ENCODE peak calls at places on chromosomes 2 and 18, in nine cellular contexts. O is WERI-Rb-1, K is H9, Y is fibroblast of lung, W is HCT116, H is prostate gland, D is brain microvascular endothelial cell, P is astrocyte, N is transverse colon. Z is an unnamed sample.

GRCh38 chr2:43347751-43348150 is 121.3 kb upstream of the ZFP36L2 start:
- DNase-seq in O (no peak), K (no peak), Y (no peak), W (no peak), H (no peak), D (no peak), P (no peak), N (no peak), Z (no peak)

GRCh38 chr2:23269747-23270146 is 115.2 kb upstream of the KLHL29 start:
- DNase-seq in O (no peak), K (no peak), Y (no peak), W (no peak), H (no peak), D (no peak), P (no peak), N (no peak), Z (no peak)

GRCh38 chr18:2985628-2986027 is 27.3 kb downstream of the LPIN2 start:
- DNase-seq in O (no peak), K (no peak), Y (peak; percentile 57), W (peak; percentile 18), H (no peak), D (no peak), P (peak; percentile 46), N (no peak), Z (no peak)

GRCh38 chr18:3794537-3795348 is 344.8 kb downstream of the TGIF1 start:
- DNase-seq in O (no peak), K (no peak), Y (peak; percentile 96), W (no peak), H (no peak), D (peak; percentile 79), P (peak; percentile 98), N (no peak), Z (no peak)

GRCh38 chr2:60097298-60097697 is 456.2 kb downstream of the BCL11A start:
- DNase-seq in O (no peak), K (no peak), Y (no peak), W (no peak), H (no peak), D (no peak), P (no peak), N (no peak), Z (no peak)

GRCh38 chr2:191678437-191679110 is 638 bp downstream of the NABP1 start:
- DNase-seq in O (peak; percentile 43), K (peak; percentile 50), Y (no peak), W (no peak), H (peak; percentile 19), D (no peak), P (no peak), N (peak; percentile 77), Z (no peak)

GRCh38 chr2:228086561-228086960 is 94.9 kb downstream of the SPHKAP start:
- DNase-seq in O (no peak), K (no peak), Y (no peak), W (no peak), H (no peak), D (no peak), P (no peak), N (no peak), Z (no peak)

GRCh38 chr2:96470636-96471035 is 34.5 kb downstream of the NEURL3 start:
- DNase-seq in O (no peak), K (peak; percentile 92), Y (peak; percentile 31), W (no peak), H (no peak), D (peak; percentile 4), P (no peak), N (peak; percentile 59), Z (no peak)

GRCh38 chr2:186129767-186130581 is 356.1 kb upstream of the ZC3H15 start:
- DNase-seq in O (no peak), K (no peak), Y (peak; percentile 68), W (peak; percentile 42), H (no peak), D (peak; percentile 87), P (peak; percentile 86), N (no peak), Z (no peak)

GRCh38 chr2:102061962-102062795 is 70.4 kb downstream of the IL1R2 start:
- DNase-seq in O (no peak), K (no peak), Y (peak; percentile 84), W (no peak), H (no peak), D (peak; percentile 64), P (peak; percentile 89), N (no peak), Z (peak; percentile 31)

GRCh38 chr2:75200140-75200985 is 1.0 kb upstream of the TACR1 start:
- DNase-seq in O (peak; percentile 14), K (peak; percentile 53), Y (peak; percentile 42), W (no peak), H (peak; percentile 37), D (no peak), P (peak; percentile 39), N (peak; percentile 21), Z (peak; percentile 65)

GRCh38 chr18:34976899-34977786 is 64.1 kb upstream of the MAPRE2 start:
- DNase-seq in O (peak; percentile 86), K (peak; percentile 87), Y (peak; percentile 29), W (no peak), H (peak; percentile 56), D (peak; percentile 38), P (no peak), N (peak; percentile 93), Z (peak; percentile 59)

GRCh38 chr18:3246636-3247242 is 862 bp upstream of the MYL12A start:
- DNase-seq in O (no peak), K (no peak), Y (no peak), W (no peak), H (no peak), D (no peak), P (no peak), N (peak; percentile 38), Z (no peak)

GRCh38 chr2:25539141-25539540 is 134.2 kb downstream of the DTNB start:
- DNase-seq in O (no peak), K (no peak), Y (peak; percentile 20), W (no peak), H (no peak), D (no peak), P (peak; percentile 86), N (no peak), Z (no peak)

GRCh38 chr2:43159797-43160196 is 66.6 kb downstream of the ZFP36L2 start:
- DNase-seq in O (no peak), K (no peak), Y (no peak), W (no peak), H (no peak), D (no peak), P (no peak), N (no peak), Z (no peak)

GRCh38 chr2:32061973-32062861 is 1.1 kb upstream of the SPAST start:
- DNase-seq in O (peak; percentile 18), K (peak; percentile 55), Y (peak; percentile 28), W (no peak), H (peak; percentile 23), D (peak; percentile 35), P (peak; percentile 51), N (peak; percentile 39), Z (peak; percentile 5)

GRCh38 chr2:240451108-240451611 is 15.7 kb downstream of the GPC1 start:
- DNase-seq in O (no peak), K (no peak), Y (no peak), W (no peak), H (peak; percentile 82), D (no peak), P (no peak), N (no peak), Z (no peak)
- H3K27ac ChIP-seq in O (no peak overlapping the region), K (no peak overlapping the region), Y (no peak overlapping the region), W (peak overlapping the region; percentile 45), H (peak overlapping the region; percentile 82), D (no peak overlapping the region), P (no peak overlapping the region), N (no peak overlapping the region), Z (no peak overlapping the region)

DNA sequence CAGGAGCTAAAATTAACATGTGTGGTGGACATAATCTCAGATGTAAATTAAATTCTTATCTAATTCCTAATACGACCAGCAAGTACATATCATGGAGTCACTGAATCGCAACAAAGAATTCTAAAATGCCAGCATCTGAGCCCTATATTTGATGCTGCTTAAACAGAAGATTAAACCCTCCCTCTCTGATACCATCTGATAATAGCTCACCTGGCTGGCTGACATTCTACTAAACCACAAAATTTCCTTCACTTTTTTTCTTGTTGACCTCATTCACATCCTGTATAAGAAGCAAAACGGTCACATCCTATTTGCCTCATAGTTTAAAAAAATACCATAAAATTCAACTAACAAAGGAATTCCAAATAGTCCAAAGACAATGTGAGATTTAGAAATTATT is 371.6 kb upstream of the SLC8A1 start:
- DNase-seq in O (no peak), K (no peak), Y (no peak), W (no peak), H (no peak), D (no peak), P (no peak), N (no peak), Z (no peak)
- H3K27ac ChIP-seq in O (no peak overlapping the region), K (no peak overlapping the region), Y (no peak overlapping the region), W (no peak overlapping the region), H (no peak overlapping the region), D (no peak overlapping the region), P (no peak overlapping the region), N (no peak overlapping the region), Z (no peak overlapping the region)

GRCh38 chr2:217444509-217444908 is 558.3 kb downstream of the TNS1 start:
- DNase-seq in O (no peak), K (no peak), Y (no peak), W (no peak), H (no peak), D (no peak), P (no peak), N (no peak), Z (no peak)

GRCh38 chr2:217440000-217440399 is 562.8 kb downstream of the TNS1 start:
- DNase-seq in O (no peak), K (no peak), Y (peak; percentile 27), W (no peak), H (no peak), D (no peak), P (no peak), N (no peak), Z (no peak)

GRCh38 chr2:217445726-217446125 is 557.1 kb downstream of the TNS1 start:
- DNase-seq in O (no peak), K (no peak), Y (no peak), W (no peak), H (no peak), D (no peak), P (peak; percentile 83), N (no peak), Z (no peak)

GRCh38 chr2:217449436-217449835 is 553.4 kb downstream of the TNS1 start:
- DNase-seq in O (peak; percentile 58), K (no peak), Y (no peak), W (no peak), H (no peak), D (no peak), P (no peak), N (no peak), Z (no peak)

GRCh38 chr2:217444932-217445331 is 557.9 kb downstream of the TNS1 start:
- DNase-seq in O (no peak), K (no peak), Y (no peak), W (no peak), H (no peak), D (no peak), P (no peak), N (no peak), Z (no peak)
- H3K27ac ChIP-seq in O (no peak overlapping the region), K (no peak overlapping the region), Y (no peak overlapping the region), W (no peak overlapping the region), H (no peak overlapping the region), D (no peak overlapping the region), P (no peak overlapping the region), N (no peak overlapping the region), Z (no peak overlapping the region)

DNA sequence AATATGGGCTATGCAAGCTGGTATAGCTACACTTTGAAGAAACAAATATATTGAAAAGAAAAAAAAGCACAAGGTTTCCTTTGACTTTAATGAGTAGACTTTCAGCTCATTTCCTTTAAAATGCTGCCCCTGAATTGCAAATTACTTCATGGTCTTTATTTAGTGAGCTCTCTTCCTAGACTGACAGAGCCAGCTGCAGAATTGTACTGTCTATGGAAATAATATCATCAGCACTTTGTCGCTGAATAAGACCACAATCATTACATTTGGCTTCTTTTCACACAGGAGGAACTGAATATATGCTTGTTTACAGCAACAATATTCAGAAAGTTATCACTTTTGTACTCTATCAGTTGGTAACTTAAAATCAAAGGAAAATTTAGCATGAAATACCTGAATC is 41.7 kb downstream of the ARL5A start:
- DNase-seq in O (no peak), K (no peak), Y (no peak), W (no peak), H (no peak), D (no peak), P (no peak), N (no peak), Z (no peak)
- H3K27ac ChIP-seq in O (no peak overlapping the region), K (no peak overlapping the region), Y (no peak overlapping the region), W (no peak overlapping the region), H (no peak overlapping the region), D (no peak overlapping the region), P (no peak overlapping the region), N (no peak overlapping the region), Z (no peak overlapping the region)